ENCODE peak calls at places on chromosomes 6 and 20, in ten cellular contexts. K, P, T, C, S, Z, J, O, L and W are unnamed samples.

GRCh38 chr20:32572271-32572968 is 12.7 kb downstream of the NOL4L start:
- DNase-seq in K (no peak), P (no peak), T (no peak), C (no peak), S (no peak), Z (no peak), J (no peak), O (no peak), L (no peak), W (no peak)

GRCh38 chr6:10526156-10526555 is 5.0 kb downstream of the GCNT2 start:
- DNase-seq in K (no peak), P (no peak), T (no peak), C (no peak), S (no peak), Z (no peak), J (no peak), O (no peak), L (no peak), W (no peak)

GRCh38 chr6:47414517-47415167 is 62.9 kb upstream of the CD2AP start:
- DNase-seq in K (no peak), P (no peak), T (peak), C (no peak), S (no peak), Z (peak), J (peak), O (peak), L (no peak), W (no peak)

GRCh38 chr6:30060634-30060981 is 457 bp upstream of the POLR1H start:
- DNase-seq in K (no peak), P (no peak), T (peak), C (peak), S (no peak), Z (peak), J (no peak), O (no peak), L (peak), W (peak)

GRCh38 chr20:51091564-51092195 is 68.8 kb upstream of the KCNG1 start:
- DNase-seq in K (no peak), P (no peak), T (no peak), C (no peak), S (no peak), Z (peak), J (no peak), O (no peak), L (no peak), W (no peak)

GRCh38 chr6:82129814-82130213 is 117.7 kb downstream of the IBTK start:
- DNase-seq in K (no peak), P (no peak), T (no peak), C (no peak), S (no peak), Z (no peak), J (no peak), O (no peak), L (no peak), W (no peak)

GRCh38 chr6:95294047-95294446 is 283.3 kb upstream of the MANEA start:
- DNase-seq in K (no peak), P (no peak), T (no peak), C (no peak), S (no peak), Z (no peak), J (no peak), O (no peak), L (no peak), W (no peak)

GRCh38 chr6:108667984-108668383 is 107.3 kb downstream of the FOXO3 start:
- DNase-seq in K (no peak), P (no peak), T (peak), C (no peak), S (no peak), Z (peak), J (peak), O (no peak), L (no peak), W (no peak)

GRCh38 chr20:6277661-6278060 is 154.8 kb upstream of the FERMT1 start:
- DNase-seq in K (no peak), P (no peak), T (no peak), C (no peak), S (no peak), Z (no peak), J (no peak), O (no peak), L (no peak), W (no peak)

GRCh38 chr20:50296450-50297375 is 106.1 kb downstream of the CEBPB start:
- DNase-seq in K (no peak), P (no peak), T (no peak), C (peak), S (no peak), Z (peak), J (no peak), O (no peak), L (peak), W (no peak)

GRCh38 chr20:50625986-50626677 is 65.2 kb downstream of the RIPOR3 start:
- DNase-seq in K (no peak), P (no peak), T (peak), C (peak), S (peak), Z (peak), J (no peak), O (no peak), L (peak), W (no peak)

GRCh38 chr6:43509142-43509983 is 783 bp downstream of the LRRC73 start:
- DNase-seq in K (no peak), P (no peak), T (no peak), C (no peak), S (no peak), Z (no peak), J (no peak), O (no peak), L (no peak), W (no peak)

GRCh38 chr20:4484431-4485057 is 237.2 kb upstream of the PRND start:
- DNase-seq in K (no peak), P (no peak), T (no peak), C (no peak), S (no peak), Z (peak), J (no peak), O (no peak), L (peak), W (no peak)

GRCh38 chr6:133983099-133983939 is 30.3 kb downstream of the TBPL1 start:
- DNase-seq in K (no peak), P (no peak), T (no peak), C (no peak), S (no peak), Z (peak), J (no peak), O (no peak), L (no peak), W (no peak)

GRCh38 chr6:127297502-127298070 is 30.9 kb downstream of the RNF146 start:
- DNase-seq in K (no peak), P (no peak), T (peak), C (no peak), S (no peak), Z (no peak), J (no peak), O (no peak), L (no peak), W (no peak)

GRCh38 chr6:89736887-89737286 is 82.7 kb downstream of the MDN1 start:
- DNase-seq in K (no peak), P (no peak), T (no peak), C (no peak), S (no peak), Z (no peak), J (no peak), O (no peak), L (no peak), W (no peak)

GRCh38 chr6:154243793-154244768 is 112.5 kb downstream of the IPCEF1 start:
- DNase-seq in K (no peak), P (no peak), T (no peak), C (no peak), S (no peak), Z (no peak), J (no peak), O (no peak), L (no peak), W (no peak)

GRCh38 chr6:140314675-140315074 is 940.2 kb upstream of the CITED2 start:
- DNase-seq in K (no peak), P (no peak), T (no peak), C (no peak), S (no peak), Z (no peak), J (no peak), O (no peak), L (no peak), W (no peak)

GRCh38 chr6:29759457-29759856 is 36.2 kb downstream of the HLA-F start:
- DNase-seq in K (no peak), P (no peak), T (no peak), C (no peak), S (no peak), Z (no peak), J (no peak), O (no peak), L (no peak), W (no peak)

GRCh38 chr6:142851601-142852000 is 93.4 kb downstream of the HIVEP2 start:
- DNase-seq in K (no peak), P (no peak), T (no peak), C (no peak), S (no peak), Z (no peak), J (no peak), O (no peak), L (no peak), W (no peak)

GRCh38 chr20:34536798-34537394 is 20.7 kb downstream of the DYNLRB1 start:
- DNase-seq in K (peak), P (no peak), T (no peak), C (peak), S (no peak), Z (peak), J (no peak), O (no peak), L (peak), W (peak)

GRCh38 chr6:111737065-111737521 is 131.4 kb upstream of the TRAF3IP2 start:
- DNase-seq in K (no peak), P (no peak), T (no peak), C (no peak), S (no peak), Z (peak), J (no peak), O (no peak), L (no peak), W (no peak)

GRCh38 chr6:18674346-18674745 is 287.2 kb downstream of the RNF144B start:
- DNase-seq in K (no peak), P (no peak), T (no peak), C (no peak), S (no peak), Z (no peak), J (no peak), O (no peak), L (no peak), W (no peak)

GRCh38 chr20:25310268-25310920 is 62.5 kb downstream of the PYGB start:
- DNase-seq in K (peak), P (no peak), T (peak), C (peak), S (peak), Z (peak), J (peak), O (peak), L (peak), W (peak)